ENCODE peak calls at places on chromosomes 3 and 15, in four cellular contexts. W is A549, Q is GM12878, I is HepG2. D is an unnamed sample.

GRCh38 chr3:177196473-177197040 is 725 bp downstream of the TBL1XR1 start:
- DNase-seq in W (peak), Q (no peak), I (no peak), D (peak)

GRCh38 chr3:48750906-48751305 is 33.9 kb upstream of the IP6K2 start:
- DNase-seq in W (no peak), Q (no peak), I (no peak), D (no peak)

GRCh38 chr15:83320831-83321230 is 36.4 kb upstream of the BNC1 start:
- DNase-seq in W (no peak), Q (no peak), I (no peak), D (no peak)

GRCh38 chr3:16516695-16517481 is 3.4 kb upstream of the RFTN1 start:
- DNase-seq in W (peak), Q (no peak), I (peak), D (peak)

GRCh38 chr3:117644203-117644602 is 934.6 kb downstream of the TUSC7 start:
- DNase-seq in W (no peak), Q (no peak), I (no peak), D (no peak)

GRCh38 chr3:125128861-125129501 is 73.2 kb upstream of the HEG1 start:
- DNase-seq in W (no peak), Q (no peak), I (peak), D (no peak)

GRCh38 chr3:14319654-14320182 is 82.7 kb upstream of the SLC6A6 start:
- DNase-seq in W (peak), Q (peak), I (peak), D (peak)

GRCh38 chr15:66783327-66784124 is 81.5 kb downstream of the SMAD6 start:
- DNase-seq in W (no peak), Q (no peak), I (no peak), D (no peak)

GRCh38 chr3:40377822-40378221 is 9.2 kb upstream of the ENTPD3 start:
- DNase-seq in W (no peak), Q (no peak), I (no peak), D (no peak)

GRCh38 chr3:54071596-54071995 is 50.8 kb upstream of the CACNA2D3 start:
- DNase-seq in W (no peak), Q (no peak), I (no peak), D (no peak)

GRCh38 chr15:80942746-80943565 is 46.7 kb downstream of the MESD start:
- DNase-seq in W (no peak), Q (no peak), I (no peak), D (no peak)
- TF ChIP-seq PBX3 in W (no peak), Q (no peak), I (no peak), D (no peak)

DNA sequence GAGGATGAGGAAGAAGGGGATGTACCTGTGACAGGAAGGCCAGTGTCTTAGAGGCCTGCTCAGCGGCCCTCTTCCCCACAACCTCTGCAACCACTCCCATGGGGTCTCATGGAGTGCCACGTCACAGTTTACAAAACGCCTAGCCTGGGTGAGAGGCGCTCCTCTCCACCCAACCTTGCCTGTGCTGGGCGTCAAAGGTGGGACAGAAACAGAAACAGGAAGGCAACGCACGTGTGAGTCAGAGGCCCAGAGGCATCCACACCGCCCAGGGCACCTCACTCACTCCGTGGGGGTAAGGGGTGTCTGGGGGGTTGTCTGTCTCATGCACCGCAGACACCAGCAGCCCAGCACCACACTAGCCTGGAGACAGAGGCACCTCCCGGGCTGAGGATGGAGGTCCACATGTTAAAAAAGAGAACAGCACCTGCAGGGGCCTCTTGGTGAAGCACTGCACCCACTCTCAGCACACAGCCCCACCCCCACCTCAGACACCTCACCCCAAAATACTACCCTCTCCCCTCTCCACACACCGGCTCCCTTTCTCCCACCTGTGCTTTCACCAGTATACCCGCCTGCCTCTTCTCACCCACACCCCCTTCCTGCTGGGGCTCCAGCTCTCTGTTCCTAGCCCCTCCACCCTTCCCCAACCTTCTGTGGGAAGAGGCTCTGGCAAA is 4.7 kb upstream of the CALML4 start:
- DNase-seq in W (no peak), Q (no peak), I (no peak), D (no peak)
- TF ChIP-seq RAD21 in W (no peak), Q (no peak), I (no peak), D (no peak)

GRCh38 chr3:11197471-11197870 is 43.2 kb downstream of the HRH1 start:
- DNase-seq in W (no peak), Q (no peak), I (no peak), D (no peak)

GRCh38 chr3:11198070-11198469 is 43.8 kb downstream of the HRH1 start:
- DNase-seq in W (no peak), Q (no peak), I (no peak), D (no peak)

GRCh38 chr3:11198495-11198894 is 44.2 kb downstream of the HRH1 start:
- DNase-seq in W (no peak), Q (no peak), I (no peak), D (no peak)

GRCh38 chr3:11195721-11196332 is 41.5 kb downstream of the HRH1 start:
- DNase-seq in W (no peak), Q (no peak), I (no peak), D (no peak)

DNA sequence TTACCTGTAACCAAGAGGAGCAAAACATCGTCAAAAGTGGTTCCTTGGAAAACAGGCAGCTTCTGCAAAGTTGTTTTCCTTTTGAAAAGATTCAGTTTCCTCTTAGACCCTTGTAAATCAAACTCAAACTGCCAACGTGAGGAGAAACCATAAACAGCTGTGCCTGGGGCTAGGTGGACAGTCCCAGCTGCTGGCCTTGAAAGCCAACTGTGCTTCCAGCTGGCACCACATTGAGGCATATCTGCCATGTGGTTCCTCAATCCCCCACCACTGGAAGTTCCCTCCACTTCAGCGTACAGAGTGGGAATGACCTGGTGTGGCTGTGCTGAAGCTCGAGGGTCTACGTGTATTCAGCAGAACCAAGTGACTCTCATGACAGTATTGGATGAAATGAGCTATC is 40.9 kb downstream of the HRH1 start:
- DNase-seq in W (no peak), Q (no peak), I (no peak), D (peak)
- TF ChIP-seq PBX3 in W (no peak), Q (no peak), I (no peak), D (peak)

DNA sequence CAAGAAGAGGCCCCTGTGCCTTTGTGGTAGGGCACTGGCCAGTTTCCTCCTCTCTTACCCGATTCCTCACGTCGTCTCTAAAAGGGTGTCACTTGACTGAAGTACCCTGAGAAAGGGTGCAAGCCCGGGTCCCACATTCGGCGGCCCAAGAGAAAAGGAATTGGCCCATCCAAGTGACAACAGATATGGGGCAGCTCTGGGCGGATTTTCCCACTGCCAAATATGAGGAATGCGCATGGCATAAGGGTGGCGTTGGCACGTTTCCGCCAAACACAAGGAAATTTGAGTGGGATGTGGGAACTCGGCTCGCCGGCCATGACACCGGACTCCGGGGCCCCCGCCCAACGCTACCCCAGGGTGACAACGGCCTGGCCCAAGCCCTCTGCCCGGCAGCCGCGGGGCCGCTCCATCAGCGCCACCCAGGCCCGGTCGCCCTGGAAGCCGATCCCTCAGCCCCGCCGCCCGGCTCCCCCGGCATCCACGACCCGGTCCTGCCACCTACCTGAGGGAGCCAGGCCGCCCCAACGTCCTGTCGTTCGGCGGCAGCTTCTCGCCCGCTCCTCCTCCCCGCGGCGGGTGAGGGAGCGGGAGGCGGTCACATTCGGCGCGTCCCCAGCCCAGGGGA is 494 bp downstream of the RAF1 start:
- DNase-seq in W (peak), Q (no peak), I (no peak), D (peak)
- TF ChIP-seq RAD21 in W (no peak), Q (no peak), I (no peak), D (no peak)

GRCh38 chr3:127736801-127737539 is 64.2 kb downstream of the ABTB1 start:
- DNase-seq in W (no peak), Q (no peak), I (no peak), D (no peak)

GRCh38 chr3:127734754-127735473 is 62.2 kb downstream of the ABTB1 start:
- DNase-seq in W (no peak), Q (no peak), I (no peak), D (no peak)

GRCh38 chr3:127734181-127734720 is 61.5 kb downstream of the ABTB1 start:
- DNase-seq in W (no peak), Q (no peak), I (no peak), D (no peak)

GRCh38 chr3:127733781-127734180 is 61.0 kb downstream of the ABTB1 start:
- DNase-seq in W (no peak), Q (no peak), I (no peak), D (no peak)

DNA sequence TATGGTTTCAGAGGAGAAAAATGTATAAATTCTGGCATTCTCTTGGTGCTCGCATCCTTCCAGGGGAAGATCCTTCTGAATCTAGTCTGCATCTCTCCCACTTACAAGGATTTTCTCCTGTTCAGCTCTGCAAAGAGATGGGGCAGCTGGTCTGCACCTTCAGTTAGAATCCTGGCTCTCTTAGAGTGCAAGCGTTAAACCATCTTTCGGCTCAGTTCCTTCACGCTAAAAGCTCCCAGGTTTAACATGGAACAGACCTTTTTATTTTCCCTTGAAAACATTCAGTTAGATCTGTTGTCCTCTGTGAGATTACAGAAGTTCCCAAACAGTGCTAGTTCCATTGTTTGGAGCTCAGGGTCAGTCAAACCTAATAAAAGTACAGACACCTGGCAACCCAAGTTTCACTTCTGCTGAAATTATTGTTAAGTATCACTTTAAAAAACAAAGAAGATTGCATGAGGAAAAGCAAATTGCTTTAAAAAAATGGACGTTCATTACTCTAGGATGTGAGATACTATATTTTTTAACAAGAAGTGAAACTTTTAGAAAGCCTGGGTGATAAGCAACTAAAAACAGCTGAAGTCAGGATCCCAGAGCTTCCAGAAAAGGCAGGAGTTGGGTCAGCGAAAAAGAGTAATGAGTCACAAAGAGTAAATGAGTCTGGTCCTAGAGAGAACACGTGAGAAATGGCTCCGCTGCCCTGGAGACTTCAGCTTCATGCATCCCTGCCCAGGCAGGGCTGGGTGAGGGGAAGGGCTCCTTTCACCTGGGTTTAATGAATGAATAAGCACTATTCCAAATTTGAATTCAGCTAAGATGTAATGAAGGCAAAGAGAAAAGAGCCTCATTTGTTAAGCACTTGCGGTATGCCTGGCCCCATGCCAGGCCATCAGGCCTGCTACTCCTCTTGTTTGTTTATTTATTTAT is 63.3 kb downstream of the ABTB1 start:
- DNase-seq in W (peak), Q (peak), I (no peak), D (no peak)
- TF ChIP-seq PBX3 in W (no peak), Q (no peak), I (no peak), D (no peak)

DNA sequence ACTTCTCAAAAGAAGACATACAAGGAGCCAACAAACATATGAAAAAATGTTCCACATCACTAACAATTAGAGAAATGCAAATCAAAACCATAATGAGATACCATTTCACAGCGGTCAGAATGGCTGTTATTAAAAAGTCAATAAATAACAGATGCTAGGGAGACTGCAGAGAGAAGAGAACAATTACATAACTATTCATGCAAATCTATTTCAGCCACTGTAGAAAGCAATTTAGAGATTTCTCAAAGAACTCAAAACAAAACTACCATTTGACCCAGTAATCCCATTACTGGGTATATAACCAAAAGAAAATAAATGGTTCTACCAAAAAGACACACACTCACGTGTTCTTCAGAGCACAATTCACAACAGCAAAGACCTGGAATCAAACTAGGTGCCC is 116.3 kb downstream of the VPS13C start:
- DNase-seq in W (no peak), Q (no peak), I (no peak), D (no peak)
- TF ChIP-seq RAD21 in W (no peak), Q (no peak), I (no peak), D (no peak)

DNA sequence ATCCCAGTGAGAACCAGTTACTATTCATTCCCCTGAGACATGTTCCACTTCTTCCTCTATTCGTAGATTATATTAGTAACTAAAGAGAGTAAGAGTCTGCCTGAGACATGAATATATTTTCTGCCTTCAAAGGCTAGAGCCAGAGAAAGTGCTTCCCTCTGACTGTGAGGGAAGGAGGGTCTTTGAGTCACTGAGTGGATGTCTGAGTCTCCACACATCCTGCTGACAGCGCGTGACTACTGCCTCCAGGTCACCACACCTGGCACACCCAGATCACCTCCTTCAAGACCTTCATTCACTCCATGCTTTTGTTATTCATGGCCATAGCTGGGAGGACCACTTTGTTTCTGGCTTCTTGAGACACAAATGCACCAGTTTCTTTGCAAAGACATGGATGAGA is 135.6 kb downstream of the SOX2 start:
- DNase-seq in W (no peak), Q (no peak), I (no peak), D (no peak)
- TF ChIP-seq PBX3 in W (no peak), Q (no peak), I (no peak), D (no peak)

DNA sequence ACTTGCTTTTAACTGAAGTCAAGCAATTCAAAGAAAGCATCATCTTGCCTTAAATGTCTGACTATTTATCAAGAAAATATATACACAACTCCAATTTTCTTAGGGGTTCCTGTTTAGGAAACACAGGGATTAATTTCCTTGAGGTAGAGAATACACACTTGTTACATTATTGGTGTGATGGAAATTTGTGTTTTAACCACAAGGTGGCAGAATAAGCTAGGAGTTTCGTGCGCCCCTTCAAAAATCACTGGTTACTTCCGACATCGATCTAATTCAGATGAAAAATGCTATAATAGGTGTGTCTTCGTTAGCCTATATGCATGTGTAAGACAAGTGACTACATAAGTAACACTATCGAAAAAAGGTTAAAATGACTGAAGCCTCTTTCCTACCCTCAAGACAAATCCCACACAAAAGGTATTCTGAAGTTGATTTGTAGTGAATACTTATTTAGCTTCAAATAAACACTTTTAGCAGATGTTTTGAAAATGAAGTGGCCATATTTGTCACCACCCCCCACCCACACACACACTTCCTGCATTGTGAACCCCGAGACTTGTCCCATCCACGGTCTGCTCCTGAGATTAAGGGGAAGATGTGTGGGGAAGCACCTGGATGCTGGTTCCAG is 246.5 kb downstream of the ROBO1 start:
- DNase-seq in W (peak), Q (peak), I (peak), D (peak)
- TF ChIP-seq RAD21 in W (peak), Q (peak), I (peak), D (peak)

GRCh38 chr3:8733332-8734094 is at the start of gene CAV3:
- DNase-seq in W (no peak), Q (no peak), I (no peak), D (no peak)
- TF ChIP-seq PBX3 in W (no peak), Q (no peak), I (no peak), D (no peak)

D was measured in SK-N-SH.